ENCODE peak calls at places on chromosomes 12 and 14, in six cellular contexts. H, V, J, P, G and X are unnamed samples.

GRCh38 chr14:26765768-26766550 is 168.1 kb upstream of the NOVA1 start:
- DNase-seq in J (peak), V (no peak), H (no peak), G (peak), P (peak), X (no peak)

GRCh38 chr14:97267509-97267908 is 470.3 kb downstream of the VRK1 start:
- DNase-seq in J (no peak), H (no peak), P (no peak), V (no peak), G (no peak), X (no peak)

GRCh38 chr12:48917857-48918537 is 7.3 kb downstream of the FKBP11 start:
- DNase-seq in J (no peak), V (peak), P (no peak), H (no peak), G (no peak), X (no peak)

GRCh38 chr12:3661028-3661427 is 91.9 kb downstream of the CRACR2A start:
- DNase-seq in P (no peak), V (no peak), J (no peak), H (no peak), G (no peak), X (no peak)

GRCh38 chr14:71165121-71165574 is 257.9 kb downstream of the PCNX1 start:
- DNase-seq in J (peak), P (no peak), G (no peak), H (no peak), V (no peak), X (no peak)

GRCh38 chr12:47838286-47838931 is 18.7 kb upstream of the HDAC7 start:
- DNase-seq in G (no peak), J (no peak), V (peak), P (no peak), H (no peak), X (no peak)

GRCh38 chr12:121673013-121673441 is 3.6 kb upstream of the MORN3 start:
- DNase-seq in P (no peak), G (no peak), V (no peak), J (no peak), H (no peak), X (no peak)

GRCh38 chr12:104694161-104694560 is 237.4 kb downstream of the CHST11 start:
- DNase-seq in J (peak), H (no peak), G (no peak), P (no peak), V (no peak), X (no peak)

GRCh38 chr12:79251356-79251755 is 386.8 kb downstream of the SYT1 start:
- DNase-seq in J (peak), V (no peak), P (no peak), H (no peak), G (no peak), X (no peak)

GRCh38 chr12:130971871-130972588 is 18.3 kb downstream of the ADGRD1 start:
- DNase-seq in J (peak), H (no peak), V (no peak), P (no peak), G (no peak), X (no peak)

GRCh38 chr12:132610051-132610759 is at the start of gene LRCOL1:
- DNase-seq in P (peak), J (peak), V (no peak), H (no peak), G (peak), X (no peak)

GRCh38 chr12:32939801-32940200 is 43.2 kb upstream of the PKP2 start:
- DNase-seq in J (no peak), V (no peak), H (no peak), G (no peak), P (no peak), X (no peak)

GRCh38 chr12:7066596-7066995 is 6.1 kb downstream of the C1S start:
- DNase-seq in H (no peak), G (no peak), V (no peak), J (no peak), P (no peak), X (no peak)

GRCh38 chr12:68240079-68240478 is 13.3 kb downstream of the IL22 start:
- DNase-seq in V (no peak), G (no peak), J (peak), P (no peak), H (no peak), X (no peak)

GRCh38 chr12:123983822-123984485 is 10.9 kb downstream of the ZNF664 start:
- DNase-seq in G (no peak), V (peak), J (peak), P (no peak), H (peak), X (no peak)

GRCh38 chr14:75559451-75560187 is 18.8 kb upstream of the FLVCR2 start:
- DNase-seq in V (peak), G (no peak), H (peak), J (peak), P (no peak), X (no peak)

GRCh38 chr12:48197549-48197966 is 5.5 kb downstream of the OR10AD1 start:
- DNase-seq in G (no peak), P (no peak), H (no peak), V (peak), J (peak), X (no peak)

GRCh38 chr12:6272300-6273208 is 37.9 kb upstream of the PLEKHG6 start:
- DNase-seq in V (no peak), P (no peak), G (no peak), H (no peak), J (no peak), X (no peak)

GRCh38 chr12:104166465-104166864 is 28.5 kb upstream of the NFYB start:
- DNase-seq in J (no peak), V (no peak), P (no peak), G (no peak), H (no peak), X (no peak)

GRCh38 chr12:92942905-92943304 is 13.8 kb upstream of the EEA1 start:
- DNase-seq in V (no peak), J (peak), H (no peak), G (no peak), P (no peak), X (no peak)

GRCh38 chr12:5059358-5059757 is 15.7 kb downstream of the KCNA5 start:
- DNase-seq in J (no peak), P (no peak), H (no peak), G (no peak), V (no peak), X (no peak)

GRCh38 chr14:55731881-55732498 is 152.0 kb downstream of the KTN1 start:
- DNase-seq in V (peak), G (no peak), H (peak), J (peak), P (no peak), X (no peak)

GRCh38 chr12:110254971-110255540 is 26.0 kb upstream of the ATP2A2 start:
- DNase-seq in J (no peak), P (no peak), V (no peak), G (no peak), H (no peak), X (no peak)

GRCh38 chr12:21485998-21486397 is 15.4 kb downstream of the RECQL start:
- DNase-seq in V (no peak), J (no peak), P (no peak), H (no peak), G (no peak), X (no peak)

GRCh38 chr14:83300454-83301064 is 1766.9 kb upstream of the SEL1L start:
- DNase-seq in P (no peak), J (peak), G (no peak), V (no peak), H (no peak), X (no peak)

GRCh38 chr12:124073636-124074035 is 100.6 kb downstream of the ZNF664 start:
- DNase-seq in H (no peak), V (no peak), G (no peak), P (no peak), J (no peak), X (no peak)

GRCh38 chr14:76617440-76617839 is 143.8 kb upstream of the VASH1 start:
- DNase-seq in V (no peak), P (no peak), G (no peak), J (no peak), H (no peak), X (no peak)

GRCh38 chr14:99327050-99327449 is 55.1 kb upstream of the BCL11B start:
- DNase-seq in H (no peak), G (no peak), V (no peak), J (no peak), P (no peak), X (peak)

GRCh38 chr12:58916891-58917570 is 3.3 kb downstream of the LRIG3 start:
- DNase-seq in H (no peak), J (peak), V (no peak), P (no peak), G (no peak), X (no peak)

GRCh38 chr14:43548368-43548767 is 958.7 kb downstream of the FSCB start:
- DNase-seq in J (no peak), P (no peak), V (no peak), G (no peak), H (no peak), X (no peak)

GRCh38 chr12:108638141-108638823 is 4.6 kb upstream of the SELPLG start:
- DNase-seq in J (no peak), G (no peak), P (peak), H (no peak), V (no peak), X (peak)

GRCh38 chr14:91405241-91405721 is 12.3 kb downstream of the CCDC88C start:
- DNase-seq in G (no peak), P (no peak), J (no peak), H (peak), V (peak), X (no peak)

GRCh38 chr12:28026701-28027100 is 54.2 kb upstream of the PTHLH start:
- DNase-seq in H (no peak), P (no peak), G (no peak), J (no peak), V (no peak), X (no peak)